ENCODE peak calls at places on chromosomes 16 and 17, in six cellular contexts. One of them, this sample, is unnamed.

GRCh38 chr16:66696669-66697630 is at the start of gene CMTM4:
- DNase-seq in tibial nerve: peak
- DNase-seq in endothelial cell of umbilical vein: peak
- DNase-seq in AG04450: peak
- DNase-seq in lower lobe of right lung: peak
- DNase-seq in IMR-90: peak
- DNase-seq in this sample: peak

GRCh38 chr16:48536600-48537200 is 73.3 kb downstream of the N4BP1 start:
- DNase-seq in AG04450: no peak
- DNase-seq in lower lobe of right lung: no peak
- DNase-seq in tibial nerve: no peak
- DNase-seq in endothelial cell of umbilical vein: no peak
- DNase-seq in IMR-90: no peak
- DNase-seq in this sample: no peak

GRCh38 chr16:88002211-88002610 is 51.0 kb downstream of the BANP start:
- DNase-seq in IMR-90: no peak
- DNase-seq in lower lobe of right lung: no peak
- DNase-seq in AG04450: no peak
- DNase-seq in endothelial cell of umbilical vein: no peak
- DNase-seq in tibial nerve: no peak
- DNase-seq in this sample: no peak

GRCh38 chr16:56672761-56673536 is 3.3 kb downstream of the MT1H start:
- DNase-seq in lower lobe of right lung: no peak
- DNase-seq in tibial nerve: no peak
- DNase-seq in AG04450: no peak
- DNase-seq in endothelial cell of umbilical vein: no peak
- DNase-seq in IMR-90: peak
- DNase-seq in this sample: no peak

GRCh38 chr17:64340557-64340956 is 50.1 kb downstream of the PECAM1 start:
- DNase-seq in endothelial cell of umbilical vein: no peak
- DNase-seq in AG04450: no peak
- DNase-seq in tibial nerve: no peak
- DNase-seq in IMR-90: no peak
- DNase-seq in lower lobe of right lung: no peak
- DNase-seq in this sample: no peak

GRCh38 chr16:87551487-87551886 is 50.8 kb upstream of the JPH3 start:
- DNase-seq in tibial nerve: no peak
- DNase-seq in lower lobe of right lung: no peak
- DNase-seq in AG04450: no peak
- DNase-seq in IMR-90: no peak
- DNase-seq in endothelial cell of umbilical vein: no peak
- DNase-seq in this sample: no peak

GRCh38 chr17:74768069-74768762 is 7.9 kb downstream of the NAT9 start:
- DNase-seq in tibial nerve: no peak
- DNase-seq in lower lobe of right lung: no peak
- DNase-seq in AG04450: no peak
- DNase-seq in IMR-90: peak
- DNase-seq in endothelial cell of umbilical vein: no peak
- DNase-seq in this sample: peak

GRCh38 chr16:19382887-19383816 is 34.5 kb upstream of the TMC5 start:
- DNase-seq in lower lobe of right lung: peak
- DNase-seq in AG04450: no peak
- DNase-seq in IMR-90: no peak
- DNase-seq in tibial nerve: no peak
- DNase-seq in endothelial cell of umbilical vein: no peak
- DNase-seq in this sample: no peak

GRCh38 chr16:86531193-86531550 is 20.8 kb downstream of the FOXF1 start:
- DNase-seq in AG04450: no peak
- DNase-seq in endothelial cell of umbilical vein: no peak
- DNase-seq in tibial nerve: peak
- DNase-seq in lower lobe of right lung: no peak
- DNase-seq in IMR-90: no peak
- DNase-seq in this sample: peak

GRCh38 chr17:44444735-44445105 is 55.3 kb upstream of the ITGA2B start:
- DNase-seq in lower lobe of right lung: no peak
- DNase-seq in AG04450: peak
- DNase-seq in tibial nerve: no peak
- DNase-seq in endothelial cell of umbilical vein: no peak
- DNase-seq in IMR-90: peak
- DNase-seq in this sample: no peak

GRCh38 chr17:74380086-74380958 is 13.0 kb downstream of the GPR142 start:
- DNase-seq in AG04450: no peak
- DNase-seq in endothelial cell of umbilical vein: no peak
- DNase-seq in tibial nerve: no peak
- DNase-seq in IMR-90: no peak
- DNase-seq in lower lobe of right lung: no peak
- DNase-seq in this sample: no peak

GRCh38 chr17:42975265-42975664 is 4.6 kb downstream of the PTGES3L start:
- DNase-seq in IMR-90: no peak
- DNase-seq in AG04450: no peak
- DNase-seq in tibial nerve: no peak
- DNase-seq in endothelial cell of umbilical vein: no peak
- DNase-seq in lower lobe of right lung: no peak
- DNase-seq in this sample: no peak

GRCh38 chr16:74297296-74297665 is 667 bp downstream of the PSMD7 start:
- DNase-seq in endothelial cell of umbilical vein: peak
- DNase-seq in lower lobe of right lung: no peak
- DNase-seq in tibial nerve: no peak
- DNase-seq in AG04450: no peak
- DNase-seq in IMR-90: peak
- DNase-seq in this sample: no peak

GRCh38 chr17:77420804-77421634 is 280.2 kb downstream of the SEC14L1 start:
- DNase-seq in tibial nerve: no peak
- DNase-seq in AG04450: peak
- DNase-seq in lower lobe of right lung: no peak
- DNase-seq in IMR-90: peak
- DNase-seq in endothelial cell of umbilical vein: peak
- DNase-seq in this sample: no peak

GRCh38 chr17:78805301-78805700 is 23.2 kb upstream of the CYTH1 start:
- DNase-seq in endothelial cell of umbilical vein: no peak
- DNase-seq in tibial nerve: no peak
- DNase-seq in AG04450: no peak
- DNase-seq in lower lobe of right lung: no peak
- DNase-seq in IMR-90: no peak
- DNase-seq in this sample: no peak

GRCh38 chr17:4782652-4783051 is 3.5 kb downstream of the VMO1 start:
- DNase-seq in IMR-90: no peak
- DNase-seq in endothelial cell of umbilical vein: no peak
- DNase-seq in lower lobe of right lung: peak
- DNase-seq in tibial nerve: no peak
- DNase-seq in AG04450: no peak
- DNase-seq in this sample: no peak

GRCh38 chr16:84371553-84371865 is 3.2 kb downstream of the ATP2C2 start:
- DNase-seq in endothelial cell of umbilical vein: no peak
- DNase-seq in IMR-90: no peak
- DNase-seq in tibial nerve: no peak
- DNase-seq in AG04450: no peak
- DNase-seq in lower lobe of right lung: no peak
- DNase-seq in this sample: no peak

GRCh38 chr17:3526491-3526890 is 31.1 kb downstream of the TRPV3 start:
- DNase-seq in tibial nerve: no peak
- DNase-seq in endothelial cell of umbilical vein: no peak
- DNase-seq in AG04450: no peak
- DNase-seq in lower lobe of right lung: no peak
- DNase-seq in IMR-90: no peak
- DNase-seq in this sample: peak

GRCh38 chr17:41772218-41772585 is 14.3 kb downstream of the JUP start:
- DNase-seq in IMR-90: no peak
- DNase-seq in endothelial cell of umbilical vein: no peak
- DNase-seq in AG04450: no peak
- DNase-seq in tibial nerve: no peak
- DNase-seq in lower lobe of right lung: peak
- DNase-seq in this sample: no peak

GRCh38 chr16:25257956-25258855 is 561 bp upstream of the ZKSCAN2 start:
- DNase-seq in endothelial cell of umbilical vein: peak
- DNase-seq in IMR-90: peak
- DNase-seq in tibial nerve: peak
- DNase-seq in lower lobe of right lung: peak
- DNase-seq in AG04450: peak
- DNase-seq in this sample: peak

GRCh38 chr17:82134101-82134500 is 36.1 kb upstream of the FASN start:
- DNase-seq in IMR-90: no peak
- DNase-seq in tibial nerve: peak
- DNase-seq in AG04450: no peak
- DNase-seq in lower lobe of right lung: peak
- DNase-seq in endothelial cell of umbilical vein: no peak
- DNase-seq in this sample: no peak

GRCh38 chr17:82615084-82616020 is 32.9 kb downstream of the WDR45B start:
- DNase-seq in lower lobe of right lung: no peak
- DNase-seq in tibial nerve: no peak
- DNase-seq in endothelial cell of umbilical vein: no peak
- DNase-seq in AG04450: no peak
- DNase-seq in IMR-90: no peak
- DNase-seq in this sample: no peak

GRCh38 chr17:489758-490329 is 137.2 kb upstream of the RPH3AL start:
- DNase-seq in tibial nerve: no peak
- DNase-seq in AG04450: no peak
- DNase-seq in lower lobe of right lung: peak
- DNase-seq in endothelial cell of umbilical vein: peak
- DNase-seq in IMR-90: peak
- DNase-seq in this sample: no peak

GRCh38 chr16:69465083-69465721 is 40.8 kb downstream of the CYB5B start:
- DNase-seq in tibial nerve: no peak
- DNase-seq in IMR-90: peak
- DNase-seq in endothelial cell of umbilical vein: peak
- DNase-seq in lower lobe of right lung: no peak
- DNase-seq in AG04450: no peak
- DNase-seq in this sample: no peak

GRCh38 chr16:75204410-75204758 is 2.6 kb downstream of the CTRB2 start:
- DNase-seq in AG04450: no peak
- DNase-seq in IMR-90: no peak
- DNase-seq in tibial nerve: no peak
- DNase-seq in lower lobe of right lung: peak
- DNase-seq in endothelial cell of umbilical vein: no peak
- DNase-seq in this sample: no peak

GRCh38 chr17:50267074-50267841 is 7.0 kb upstream of the TMEM92 start:
- DNase-seq in IMR-90: peak
- DNase-seq in tibial nerve: no peak
- DNase-seq in AG04450: no peak
- DNase-seq in lower lobe of right lung: peak
- DNase-seq in endothelial cell of umbilical vein: no peak
- DNase-seq in this sample: peak

GRCh38 chr17:28334176-28334575 is 1.1 kb downstream of the IFT20 start:
- DNase-seq in endothelial cell of umbilical vein: peak
- DNase-seq in lower lobe of right lung: no peak
- DNase-seq in tibial nerve: no peak
- DNase-seq in IMR-90: peak
- DNase-seq in AG04450: no peak
- DNase-seq in this sample: no peak

GRCh38 chr16:66182592-66182991 is 183.9 kb upstream of the CDH5 start:
- DNase-seq in lower lobe of right lung: no peak
- DNase-seq in endothelial cell of umbilical vein: no peak
- DNase-seq in AG04450: no peak
- DNase-seq in IMR-90: no peak
- DNase-seq in tibial nerve: no peak
- DNase-seq in this sample: no peak

GRCh38 chr17:36629252-36629847 is 28.0 kb downstream of the MRM1 start:
- DNase-seq in IMR-90: peak
- DNase-seq in lower lobe of right lung: peak
- DNase-seq in tibial nerve: peak
- DNase-seq in endothelial cell of umbilical vein: peak
- DNase-seq in AG04450: peak
- DNase-seq in this sample: peak

GRCh38 chr17:64385187-64386083 is 5.2 kb downstream of the PECAM1 start:
- DNase-seq in lower lobe of right lung: no peak
- DNase-seq in endothelial cell of umbilical vein: peak
- DNase-seq in AG04450: peak
- DNase-seq in tibial nerve: peak
- DNase-seq in IMR-90: peak
- DNase-seq in this sample: peak

GRCh38 chr17:81018044-81018802 is 16.7 kb upstream of the BAIAP2 start:
- DNase-seq in lower lobe of right lung: peak
- DNase-seq in tibial nerve: no peak
- DNase-seq in endothelial cell of umbilical vein: peak
- DNase-seq in IMR-90: peak
- DNase-seq in AG04450: no peak
- DNase-seq in this sample: no peak
- H3K4me3 ChIP-seq in lower lobe of right lung: peak
- H3K4me3 ChIP-seq in tibial nerve: peak
- H3K4me3 ChIP-seq in endothelial cell of umbilical vein: peak
- H3K4me3 ChIP-seq in IMR-90: peak
- H3K4me3 ChIP-seq in AG04450: peak
- H3K4me3 ChIP-seq in this sample: peak

DNA sequence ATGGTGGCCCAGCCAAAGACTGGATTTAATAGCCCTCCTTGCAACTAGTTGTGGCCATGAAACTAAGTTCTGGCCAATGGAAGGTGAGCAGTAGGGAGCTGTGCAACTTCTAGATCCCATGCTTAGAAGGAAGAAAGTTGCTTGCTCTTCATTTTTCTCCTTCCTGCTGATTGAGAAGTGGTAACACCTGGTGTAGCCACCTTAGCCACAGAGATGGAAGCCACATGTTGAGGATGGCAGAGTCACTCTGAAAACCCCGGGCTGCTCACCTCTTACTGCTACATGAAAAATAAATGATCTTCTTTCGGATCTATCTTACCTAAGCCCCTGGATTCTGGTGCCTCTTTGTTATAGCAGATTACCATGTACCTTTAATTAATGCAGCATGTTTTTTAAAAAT is 10.3 kb upstream of the ATP5MC1 start:
- DNase-seq in tibial nerve: no peak
- DNase-seq in endothelial cell of umbilical vein: no peak
- DNase-seq in IMR-90: no peak
- DNase-seq in AG04450: no peak
- DNase-seq in lower lobe of right lung: no peak
- DNase-seq in this sample: no peak
- TF ChIP-seq CTCF in tibial nerve: no peak
- TF ChIP-seq CTCF in endothelial cell of umbilical vein: no peak
- TF ChIP-seq CTCF in IMR-90: no peak
- TF ChIP-seq CTCF in AG04450: no peak
- TF ChIP-seq CTCF in lower lobe of right lung: no peak
- TF ChIP-seq CTCF in this sample: no peak

GRCh38 chr17:6752068-6752909 is 3.6 kb upstream of the XAF1 start:
- DNase-seq in IMR-90: peak
- DNase-seq in lower lobe of right lung: no peak
- DNase-seq in tibial nerve: peak
- DNase-seq in endothelial cell of umbilical vein: peak
- DNase-seq in AG04450: peak
- DNase-seq in this sample: no peak
- H3K4me3 ChIP-seq in IMR-90: no peak
- H3K4me3 ChIP-seq in lower lobe of right lung: no peak
- H3K4me3 ChIP-seq in tibial nerve: no peak
- H3K4me3 ChIP-seq in endothelial cell of umbilical vein: no peak
- H3K4me3 ChIP-seq in AG04450: no peak
- H3K4me3 ChIP-seq in this sample: no peak

DNA sequence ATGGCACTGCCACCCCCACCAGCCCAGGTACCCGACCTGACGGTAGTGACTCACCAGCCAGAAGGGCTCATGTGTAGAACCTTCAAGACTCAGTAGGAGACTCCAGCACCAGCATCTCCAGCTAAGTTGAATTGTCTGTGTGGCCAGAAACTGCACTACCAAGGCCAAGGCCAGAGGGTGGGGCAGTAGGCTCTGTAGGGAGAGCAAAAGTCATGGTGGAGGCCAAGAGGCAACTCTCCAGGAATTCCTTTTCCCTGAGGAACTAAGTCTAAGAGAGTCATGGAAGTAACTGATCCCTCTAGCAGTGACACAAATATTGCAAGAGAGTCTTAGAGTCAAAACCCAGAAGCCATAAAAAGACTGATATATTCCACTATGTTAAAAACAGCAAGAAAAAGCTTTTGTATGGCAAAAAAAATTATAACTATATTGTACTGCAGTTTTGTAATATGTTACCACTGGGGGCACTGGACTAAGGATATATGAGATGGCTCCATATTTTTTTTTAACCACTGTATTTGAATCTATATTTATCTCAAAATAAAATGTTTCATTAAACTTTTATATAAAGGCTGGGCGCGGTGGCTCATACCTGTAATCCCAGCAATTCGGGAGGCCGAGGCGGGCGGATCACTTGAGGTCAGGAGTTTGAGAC is 30.2 kb upstream of the GUCY2D start:
- DNase-seq in IMR-90: no peak
- DNase-seq in AG04450: no peak
- DNase-seq in tibial nerve: no peak
- DNase-seq in endothelial cell of umbilical vein: no peak
- DNase-seq in lower lobe of right lung: no peak
- DNase-seq in this sample: no peak
- TF ChIP-seq CTCF in IMR-90: peak
- TF ChIP-seq CTCF in AG04450: peak
- TF ChIP-seq CTCF in tibial nerve: no peak
- TF ChIP-seq CTCF in endothelial cell of umbilical vein: no peak
- TF ChIP-seq CTCF in lower lobe of right lung: no peak
- TF ChIP-seq CTCF in this sample: no peak

This sample was measured in dorsolateral prefrontal cortex.